ENCODE peak calls at places on chromosomes 16 and 17, in eight cellular contexts. H is RPMI7951; D is GM23248; S is stimulated activated CD4-positive, alpha-beta T cell treated with anti-CD3 and anti-CD28 coated beads, Interleukin-15, amount 100 ng/mL, for 1 hour; Y is hepatic stellate cell; L is foreskin fibroblast; G is effector CD4-positive, alpha-beta T cell; V is HFF-Myc. B is an unnamed sample.

GRCh38 chr17:61593404-61593803 is 2.4 kb upstream of the NACA2 start:
- DNase-seq in V (no peak), H (peak), Y (no peak), S (no peak), G (no peak), L (peak), D (peak), B (no peak)

GRCh38 chr16:27315333-27316037 is 1.7 kb downstream of the IL4R start:
- DNase-seq in G (peak), H (peak), Y (peak), D (peak), S (peak), L (peak), V (no peak), B (peak)

GRCh38 chr16:2776500-2777139 is 460 bp downstream of the ELOB start:
- DNase-seq in D (peak), S (peak), L (peak), G (no peak), V (no peak), H (no peak), Y (no peak), B (peak)

GRCh38 chr17:64133546-64134215 is 3.7 kb upstream of the ERN1 start:
- DNase-seq in S (no peak), G (no peak), H (peak), L (peak), V (no peak), D (peak), Y (peak), B (peak)

GRCh38 chr17:40021471-40021961 is 6.3 kb downstream of the CSF3 start:
- DNase-seq in V (peak), H (peak), Y (peak), L (peak), G (no peak), S (no peak), D (peak), B (peak)

GRCh38 chr16:28082624-28083023 is 19.1 kb upstream of the GSG1L start:
- DNase-seq in V (no peak), S (no peak), G (no peak), D (peak), Y (no peak), L (no peak), H (no peak), B (no peak)

GRCh38 chr17:29972277-29972676 is 30.8 kb downstream of the EFCAB5 start:
- DNase-seq in D (no peak), G (no peak), Y (no peak), S (no peak), H (no peak), V (no peak), L (no peak), B (no peak)

GRCh38 chr16:89723279-89724250 is 2.2 kb downstream of the ZNF276 start:
- DNase-seq in L (peak), H (peak), V (no peak), G (peak), Y (no peak), S (peak), D (peak), B (peak)

B was measured in endothelial cell of umbilical vein.